ENCODE peak calls at places on chromosome 15, in six cellular contexts. Y, F, H, G, V and I are unnamed samples.
A peak's percentile ranks its signal among the peaks of the same experiment; 100 is the strongest.

GRCh38 chr15:79397264-79397663 is 34.9 kb upstream of the MINAR1 start:
- DNase-seq in Y (no peak), F (no peak), H (no peak), G (no peak), V (no peak), I (no peak)

GRCh38 chr15:38201714-38202113 is 50.9 kb upstream of the SPRED1 start:
- DNase-seq in Y (no peak), F (no peak), H (no peak), G (no peak), V (peak; percentile 3), I (peak; percentile 27)

GRCh38 chr15:58631319-58631718 is 118.2 kb downstream of the ADAM10 start:
- DNase-seq in Y (no peak), F (no peak), H (no peak), G (no peak), V (no peak), I (no peak)

GRCh38 chr15:32803631-32804030 is 85.8 kb downstream of the GREM1 start:
- DNase-seq in Y (no peak), F (peak; percentile 54), H (peak; percentile 58), G (no peak), V (no peak), I (no peak)

GRCh38 chr15:70528816-70529215 is 234.5 kb downstream of the UACA start:
- DNase-seq in Y (no peak), F (no peak), H (no peak), G (no peak), V (no peak), I (no peak)

GRCh38 chr15:71471347-71471746 is 339.0 kb upstream of the NR2E3 start:
- DNase-seq in Y (no peak), F (peak; percentile 35), H (peak; percentile 88), G (no peak), V (no peak), I (no peak)

GRCh38 chr15:29968099-29968892 is 114.5 kb upstream of the GOLGA8J start:
- DNase-seq in Y (no peak), F (peak; percentile 27), H (no peak), G (no peak), V (no peak), I (no peak)

GRCh38 chr15:70720228-70721016 is 42.9 kb downstream of the UACA start:
- DNase-seq in Y (no peak), F (no peak), H (peak; percentile 33), G (no peak), V (no peak), I (no peak)

GRCh38 chr15:72276326-72276700 is 4.0 kb upstream of the PARP6 start:
- DNase-seq in Y (no peak), F (no peak), H (no peak), G (no peak), V (no peak), I (no peak)

GRCh38 chr15:79897380-79897678 is 515 bp upstream of the MTHFS start:
- DNase-seq in Y (no peak), F (no peak), H (peak; percentile 35), G (no peak), V (peak; percentile 40), I (no peak)

GRCh38 chr15:46502668-46503067 is 867.8 kb downstream of the SQOR start:
- DNase-seq in Y (no peak), F (peak; percentile 39), H (peak; percentile 1), G (no peak), V (peak; percentile 2), I (no peak)

GRCh38 chr15:40859206-40859851 is 14.7 kb downstream of the RHOV start:
- DNase-seq in Y (peak; percentile 67), F (peak; percentile 87), H (peak; percentile 79), G (peak; percentile 27), V (peak; percentile 73), I (peak; percentile 95)

GRCh38 chr15:51526955-51527354 is 95.6 kb downstream of the DMXL2 start:
- DNase-seq in Y (no peak), F (no peak), H (no peak), G (no peak), V (no peak), I (no peak)

GRCh38 chr15:61228025-61228901 is 839 bp downstream of the RORA start:
- DNase-seq in Y (no peak), F (peak; percentile 10), H (no peak), G (no peak), V (no peak), I (no peak)

GRCh38 chr15:65006876-65007275 is 17.2 kb upstream of the SPG21 start:
- DNase-seq in Y (no peak), F (no peak), H (peak; percentile 37), G (no peak), V (no peak), I (no peak)

GRCh38 chr15:38843736-38844590 is 279.3 kb upstream of the RASGRP1 start:
- DNase-seq in Y (no peak), F (no peak), H (no peak), G (peak; percentile 41), V (peak; percentile 95), I (peak; percentile 41)

GRCh38 chr15:57298204-57298603 is 78.1 kb upstream of the CGNL1 start:
- DNase-seq in Y (no peak), F (no peak), H (no peak), G (peak; percentile 32), V (no peak), I (no peak)

GRCh38 chr15:68145706-68146105 is 59.4 kb downstream of the CALML4 start:
- DNase-seq in Y (no peak), F (no peak), H (no peak), G (no peak), V (no peak), I (no peak)
- H3K27me3 ChIP-seq in Y (no peaks in the 10 kb centered on the region), F (no peaks in the 10 kb centered on the region), H (no peaks in the 10 kb centered on the region), G (no peaks in the 10 kb centered on the region), V (no peaks in the 10 kb centered on the region), I (no peaks in the 10 kb centered on the region)

GRCh38 chr15:89475688-89476087 is 20.7 kb downstream of the RHCG start:
- DNase-seq in Y (no peak), F (peak; percentile 37), H (no peak), G (no peak), V (no peak), I (no peak)
- H3K27me3 ChIP-seq in Y (no peaks in the 10 kb centered on the region), F (no peaks in the 10 kb centered on the region), H (no peaks in the 10 kb centered on the region), G (peaks cover 18% of the 10 kb centered on the region), V (peaks cover 4% of the 10 kb centered on the region), I (no peaks in the 10 kb centered on the region)

GRCh38 chr15:81311834-81312459 is 12.0 kb downstream of the STARD5 start:
- DNase-seq in Y (no peak), F (no peak), H (no peak), G (no peak), V (no peak), I (peak; percentile 51)

GRCh38 chr15:81310480-81310879 is 13.5 kb downstream of the STARD5 start:
- DNase-seq in Y (no peak), F (no peak), H (no peak), G (no peak), V (no peak), I (no peak)

GRCh38 chr15:81309647-81310460 is 14.1 kb downstream of the STARD5 start:
- DNase-seq in Y (no peak), F (no peak), H (no peak), G (no peak), V (no peak), I (no peak)

GRCh38 chr15:81304226-81304625 is 19.7 kb downstream of the STARD5 start:
- DNase-seq in Y (no peak), F (no peak), H (peak; percentile 82), G (no peak), V (no peak), I (no peak)

DNA sequence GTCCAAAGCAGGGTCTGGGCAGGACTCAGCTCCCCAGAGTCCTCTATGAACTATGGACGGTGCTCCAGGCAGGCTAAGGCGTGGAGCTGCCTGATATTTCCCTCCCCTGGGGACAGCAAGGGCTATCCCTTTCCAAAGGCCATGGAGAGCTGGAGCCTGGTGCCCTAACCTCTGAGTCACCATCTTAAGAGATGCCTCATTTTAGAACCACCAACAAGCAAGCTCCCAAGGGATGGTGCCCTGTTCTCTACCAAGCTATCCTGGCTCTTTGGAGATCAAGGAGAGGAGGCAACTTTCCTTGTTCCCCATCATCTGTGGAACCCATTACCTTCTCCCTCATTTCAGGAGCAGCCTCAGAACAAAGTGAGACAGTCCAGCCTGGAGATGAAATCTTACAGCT is 15.7 kb downstream of the STARD5 start:
- DNase-seq in Y (no peak), F (no peak), H (no peak), G (no peak), V (no peak), I (no peak)
- H3K27me3 ChIP-seq in Y (no peaks in the 10 kb centered on the region), F (no peaks in the 10 kb centered on the region), H (no peaks in the 10 kb centered on the region), G (no peaks in the 10 kb centered on the region), V (no peaks in the 10 kb centered on the region), I (no peaks in the 10 kb centered on the region)

GRCh38 chr15:73865379-73865778 is 8.0 kb upstream of the TBC1D21 start:
- DNase-seq in Y (no peak), F (no peak), H (no peak), G (no peak), V (no peak), I (peak; percentile 26)

GRCh38 chr15:73866481-73866880 is 6.9 kb upstream of the TBC1D21 start:
- DNase-seq in Y (no peak), F (no peak), H (no peak), G (no peak), V (no peak), I (peak; percentile 22)

GRCh38 chr15:73859236-73859635 is 14.1 kb upstream of the TBC1D21 start:
- DNase-seq in Y (no peak), F (no peak), H (no peak), G (no peak), V (no peak), I (peak; percentile 20)

GRCh38 chr15:73865904-73866303 is 7.5 kb upstream of the TBC1D21 start:
- DNase-seq in Y (no peak), F (no peak), H (no peak), G (no peak), V (no peak), I (peak; percentile 19)

GRCh38 chr15:73862276-73862675 is 11.1 kb upstream of the TBC1D21 start:
- DNase-seq in Y (no peak), F (no peak), H (peak; percentile 45), G (no peak), V (no peak), I (no peak)
- H3K27me3 ChIP-seq in Y (no peaks in the 10 kb centered on the region), F (peaks cover 60% of the 10 kb centered on the region), H (peaks cover 10% of the 10 kb centered on the region), G (peaks cover 40% of the 10 kb centered on the region), V (peaks cover 7% of the 10 kb centered on the region), I (no peaks in the 10 kb centered on the region)

DNA sequence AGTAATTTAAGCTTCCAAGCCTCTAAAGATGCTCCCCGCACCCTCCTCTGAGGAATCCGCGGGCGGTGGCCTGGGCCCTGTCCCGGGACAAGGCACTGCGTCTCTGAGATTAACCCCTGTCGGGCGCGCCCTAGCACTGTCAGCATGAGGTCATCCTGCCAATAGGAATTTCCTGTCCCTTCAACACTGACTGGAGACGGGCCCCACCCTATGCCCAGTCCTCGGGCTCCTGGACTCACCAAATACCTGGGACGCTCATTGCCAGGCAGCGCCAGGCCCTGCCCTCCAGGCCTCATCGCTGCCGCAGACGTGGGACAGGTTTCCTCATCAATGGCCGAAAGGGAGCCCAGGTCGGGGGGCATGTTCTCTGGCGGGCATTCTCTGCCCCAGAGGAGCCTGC is 67.6 kb upstream of the SH3GL3 start:
- DNase-seq in Y (no peak), F (peak; percentile 97), H (peak; percentile 86), G (no peak), V (no peak), I (no peak)
- H3K27me3 ChIP-seq in Y (no peaks in the 10 kb centered on the region), F (no peaks in the 10 kb centered on the region), H (no peaks in the 10 kb centered on the region), G (peaks cover 11% of the 10 kb centered on the region), V (peaks cover 5% of the 10 kb centered on the region), I (no peaks in the 10 kb centered on the region)

GRCh38 chr15:87660494-87661129 is 595.9 kb downstream of the NTRK3 start:
- DNase-seq in Y (no peak), F (no peak), H (no peak), G (no peak), V (no peak), I (no peak)
- H3K27me3 ChIP-seq in Y (no peaks in the 10 kb centered on the region), F (no peaks in the 10 kb centered on the region), H (no peaks in the 10 kb centered on the region), G (no peaks in the 10 kb centered on the region), V (no peaks in the 10 kb centered on the region), I (no peaks in the 10 kb centered on the region)